ENCODE peak calls at places on chromosomes 4 and X, in seven cellular contexts. One of them, this sample, is unnamed.

GRCh38 chr4:126583509-126583908 is 1049.2 kb upstream of the INTU start:
- DNase-seq in pancreas: no peak
- DNase-seq in tibial nerve: no peak
- DNase-seq in A673: peak
- DNase-seq in uterus: no peak
- DNase-seq in fibroblast of lung: peak
- DNase-seq in foreskin keratinocyte: peak
- DNase-seq in this sample: no peak

GRCh38 chrX:3811331-3812311 is 98.2 kb upstream of the PRKX start:
- DNase-seq in pancreas: no peak
- DNase-seq in tibial nerve: no peak
- DNase-seq in A673: peak
- DNase-seq in uterus: peak
- DNase-seq in fibroblast of lung: peak
- DNase-seq in foreskin keratinocyte: no peak
- DNase-seq in this sample: no peak

GRCh38 chr4:5134620-5135019 is 83.3 kb downstream of the STK32B start:
- DNase-seq in pancreas: no peak
- DNase-seq in tibial nerve: no peak
- DNase-seq in A673: no peak
- DNase-seq in uterus: no peak
- DNase-seq in fibroblast of lung: no peak
- DNase-seq in foreskin keratinocyte: no peak
- DNase-seq in this sample: no peak

GRCh38 chr4:61923179-61923578 is 723.1 kb downstream of the ADGRL3 start:
- DNase-seq in pancreas: no peak
- DNase-seq in tibial nerve: no peak
- DNase-seq in A673: no peak
- DNase-seq in uterus: no peak
- DNase-seq in fibroblast of lung: no peak
- DNase-seq in foreskin keratinocyte: peak
- DNase-seq in this sample: no peak

GRCh38 chrX:15158736-15159406 is 111.0 kb downstream of the ASB9 start:
- DNase-seq in pancreas: no peak
- DNase-seq in tibial nerve: no peak
- DNase-seq in A673: no peak
- DNase-seq in uterus: no peak
- DNase-seq in fibroblast of lung: no peak
- DNase-seq in foreskin keratinocyte: peak
- DNase-seq in this sample: no peak

GRCh38 chrX:68947882-68948605 is 119.2 kb downstream of the EFNB1 start:
- DNase-seq in pancreas: no peak
- DNase-seq in tibial nerve: no peak
- DNase-seq in A673: no peak
- DNase-seq in uterus: no peak
- DNase-seq in fibroblast of lung: peak
- DNase-seq in foreskin keratinocyte: no peak
- DNase-seq in this sample: no peak

GRCh38 chr4:53987761-53988171 is 76.6 kb downstream of the CHIC2 start:
- DNase-seq in pancreas: no peak
- DNase-seq in tibial nerve: no peak
- DNase-seq in A673: no peak
- DNase-seq in uterus: no peak
- DNase-seq in fibroblast of lung: peak
- DNase-seq in foreskin keratinocyte: peak
- DNase-seq in this sample: no peak

GRCh38 chr4:30716671-30717207 is 3.4 kb upstream of the PCDH7 start:
- DNase-seq in pancreas: no peak
- DNase-seq in tibial nerve: no peak
- DNase-seq in A673: no peak
- DNase-seq in uterus: no peak
- DNase-seq in fibroblast of lung: peak
- DNase-seq in foreskin keratinocyte: no peak
- DNase-seq in this sample: peak

GRCh38 chr4:83054928-83055327 is 19.9 kb downstream of the COPS4 start:
- DNase-seq in pancreas: no peak
- DNase-seq in tibial nerve: no peak
- DNase-seq in A673: no peak
- DNase-seq in uterus: no peak
- DNase-seq in fibroblast of lung: peak
- DNase-seq in foreskin keratinocyte: no peak
- DNase-seq in this sample: no peak

GRCh38 chrX:130170752-130171445 is 863 bp upstream of the RAB33A start:
- DNase-seq in pancreas: no peak
- DNase-seq in tibial nerve: no peak
- DNase-seq in A673: peak
- DNase-seq in uterus: no peak
- DNase-seq in fibroblast of lung: no peak
- DNase-seq in foreskin keratinocyte: no peak
- DNase-seq in this sample: peak

GRCh38 chr4:16591867-16592266 is 306.6 kb downstream of the LDB2 start:
- DNase-seq in pancreas: no peak
- DNase-seq in tibial nerve: no peak
- DNase-seq in A673: no peak
- DNase-seq in uterus: peak
- DNase-seq in fibroblast of lung: peak
- DNase-seq in foreskin keratinocyte: no peak
- DNase-seq in this sample: peak

GRCh38 chr4:40234519-40235039 is 37.7 kb downstream of the RHOH start:
- DNase-seq in pancreas: no peak
- DNase-seq in tibial nerve: no peak
- DNase-seq in A673: no peak
- DNase-seq in uterus: no peak
- DNase-seq in fibroblast of lung: no peak
- DNase-seq in foreskin keratinocyte: no peak
- DNase-seq in this sample: no peak

GRCh38 chr4:64327237-64327636 is 82.0 kb downstream of the TECRL start:
- DNase-seq in pancreas: no peak
- DNase-seq in tibial nerve: no peak
- DNase-seq in A673: no peak
- DNase-seq in uterus: no peak
- DNase-seq in fibroblast of lung: no peak
- DNase-seq in foreskin keratinocyte: no peak
- DNase-seq in this sample: no peak

GRCh38 chr4:139243448-139244365 is 36.3 kb downstream of the MGARP start:
- DNase-seq in pancreas: no peak
- DNase-seq in tibial nerve: no peak
- DNase-seq in A673: no peak
- DNase-seq in uterus: no peak
- DNase-seq in fibroblast of lung: peak
- DNase-seq in foreskin keratinocyte: peak
- DNase-seq in this sample: no peak

GRCh38 chr4:124711469-124712416 is 789 bp downstream of the ANKRD50 start:
- DNase-seq in pancreas: peak
- DNase-seq in tibial nerve: peak
- DNase-seq in A673: peak
- DNase-seq in uterus: peak
- DNase-seq in fibroblast of lung: peak
- DNase-seq in foreskin keratinocyte: peak
- DNase-seq in this sample: peak

GRCh38 chr4:158949094-158949493 is 153.8 kb upstream of the RAPGEF2 start:
- DNase-seq in pancreas: no peak
- DNase-seq in tibial nerve: no peak
- DNase-seq in A673: no peak
- DNase-seq in uterus: no peak
- DNase-seq in fibroblast of lung: peak
- DNase-seq in foreskin keratinocyte: peak
- DNase-seq in this sample: no peak

GRCh38 chr4:85703098-85703497 is 228.1 kb downstream of the ARHGAP24 start:
- DNase-seq in pancreas: no peak
- DNase-seq in tibial nerve: no peak
- DNase-seq in A673: no peak
- DNase-seq in uterus: no peak
- DNase-seq in fibroblast of lung: no peak
- DNase-seq in foreskin keratinocyte: peak
- DNase-seq in this sample: no peak

GRCh38 chr4:109067509-109068205 is 234.8 kb downstream of the COL25A1 start:
- DNase-seq in pancreas: no peak
- DNase-seq in tibial nerve: peak
- DNase-seq in A673: peak
- DNase-seq in uterus: no peak
- DNase-seq in fibroblast of lung: peak
- DNase-seq in foreskin keratinocyte: no peak
- DNase-seq in this sample: no peak

GRCh38 chr4:56506110-56506705 is 617 bp downstream of the ARL9 start:
- DNase-seq in pancreas: no peak
- DNase-seq in tibial nerve: no peak
- DNase-seq in A673: peak
- DNase-seq in uterus: no peak
- DNase-seq in fibroblast of lung: peak
- DNase-seq in foreskin keratinocyte: no peak
- DNase-seq in this sample: no peak

GRCh38 chr4:114734581-114734980 is 136.0 kb downstream of the UGT8 start:
- DNase-seq in pancreas: no peak
- DNase-seq in tibial nerve: no peak
- DNase-seq in A673: no peak
- DNase-seq in uterus: no peak
- DNase-seq in fibroblast of lung: no peak
- DNase-seq in foreskin keratinocyte: peak
- DNase-seq in this sample: no peak

GRCh38 chr4:76198411-76199237 is 15.0 kb downstream of the SCARB2 start:
- DNase-seq in pancreas: peak
- DNase-seq in tibial nerve: peak
- DNase-seq in A673: peak
- DNase-seq in uterus: peak
- DNase-seq in fibroblast of lung: peak
- DNase-seq in foreskin keratinocyte: peak
- DNase-seq in this sample: peak

GRCh38 chr4:166501941-166502382 is 628.9 kb downstream of the TLL1 start:
- DNase-seq in pancreas: peak
- DNase-seq in tibial nerve: no peak
- DNase-seq in A673: peak
- DNase-seq in uterus: no peak
- DNase-seq in fibroblast of lung: peak
- DNase-seq in foreskin keratinocyte: no peak
- DNase-seq in this sample: no peak

GRCh38 chrX:119880552-119881437 is 9.2 kb downstream of the NDUFA1 start:
- DNase-seq in pancreas: no peak
- DNase-seq in tibial nerve: no peak
- DNase-seq in A673: peak
- DNase-seq in uterus: no peak
- DNase-seq in fibroblast of lung: peak
- DNase-seq in foreskin keratinocyte: peak
- DNase-seq in this sample: no peak

GRCh38 chrX:41116948-41117347 is 31.7 kb downstream of the USP9X start:
- DNase-seq in pancreas: no peak
- DNase-seq in tibial nerve: no peak
- DNase-seq in A673: peak
- DNase-seq in uterus: no peak
- DNase-seq in fibroblast of lung: no peak
- DNase-seq in foreskin keratinocyte: peak
- DNase-seq in this sample: no peak

GRCh38 chr4:139286186-139286698 is 6.2 kb upstream of the MGARP start:
- DNase-seq in pancreas: no peak
- DNase-seq in tibial nerve: no peak
- DNase-seq in A673: no peak
- DNase-seq in uterus: no peak
- DNase-seq in fibroblast of lung: no peak
- DNase-seq in foreskin keratinocyte: no peak
- DNase-seq in this sample: no peak

GRCh38 chr4:148923881-148924280 is 481.7 kb upstream of the NR3C2 start:
- DNase-seq in pancreas: no peak
- DNase-seq in tibial nerve: no peak
- DNase-seq in A673: no peak
- DNase-seq in uterus: no peak
- DNase-seq in fibroblast of lung: no peak
- DNase-seq in foreskin keratinocyte: no peak
- DNase-seq in this sample: no peak

GRCh38 chr4:148926861-148927260 is 484.6 kb upstream of the NR3C2 start:
- DNase-seq in pancreas: no peak
- DNase-seq in tibial nerve: no peak
- DNase-seq in A673: peak
- DNase-seq in uterus: no peak
- DNase-seq in fibroblast of lung: peak
- DNase-seq in foreskin keratinocyte: peak
- DNase-seq in this sample: no peak

DNA sequence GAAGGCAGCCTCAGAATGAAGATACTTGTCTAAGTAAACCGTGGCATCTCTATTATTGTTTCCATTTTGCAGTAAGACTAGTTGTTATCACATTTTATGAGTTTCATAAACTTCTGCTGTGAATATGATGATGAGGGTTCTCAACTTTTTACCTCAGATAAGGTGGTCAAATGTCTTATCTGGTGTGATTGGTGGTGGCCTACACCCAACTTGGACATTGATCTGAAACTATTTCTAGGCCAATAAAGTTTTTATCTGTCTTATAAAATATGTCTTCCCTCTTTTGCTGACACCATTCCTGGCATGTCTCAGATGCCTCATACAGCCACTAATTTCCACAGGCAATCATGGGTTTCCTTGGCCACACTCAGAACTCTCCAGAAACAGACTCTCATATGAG is 480.3 kb upstream of the NR3C2 start:
- DNase-seq in pancreas: no peak
- DNase-seq in tibial nerve: no peak
- DNase-seq in A673: no peak
- DNase-seq in uterus: no peak
- DNase-seq in fibroblast of lung: no peak
- DNase-seq in foreskin keratinocyte: no peak
- DNase-seq in this sample: no peak
- H3K27ac ChIP-seq in pancreas: no peak
- H3K27ac ChIP-seq in tibial nerve: no peak
- H3K27ac ChIP-seq in A673: no peak
- H3K27ac ChIP-seq in uterus: no peak
- H3K27ac ChIP-seq in fibroblast of lung: no peak
- H3K27ac ChIP-seq in foreskin keratinocyte: no peak
- H3K27ac ChIP-seq in this sample: no peak

GRCh38 chr4:3486556-3487270 is 23.6 kb downstream of the DOK7 start:
- DNase-seq in pancreas: no peak
- DNase-seq in tibial nerve: no peak
- DNase-seq in A673: no peak
- DNase-seq in uterus: no peak
- DNase-seq in fibroblast of lung: no peak
- DNase-seq in foreskin keratinocyte: no peak
- DNase-seq in this sample: no peak
- H3K27ac ChIP-seq in pancreas: no peak
- H3K27ac ChIP-seq in tibial nerve: no peak
- H3K27ac ChIP-seq in A673: no peak
- H3K27ac ChIP-seq in uterus: no peak
- H3K27ac ChIP-seq in fibroblast of lung: no peak
- H3K27ac ChIP-seq in foreskin keratinocyte: no peak
- H3K27ac ChIP-seq in this sample: no peak

DNA sequence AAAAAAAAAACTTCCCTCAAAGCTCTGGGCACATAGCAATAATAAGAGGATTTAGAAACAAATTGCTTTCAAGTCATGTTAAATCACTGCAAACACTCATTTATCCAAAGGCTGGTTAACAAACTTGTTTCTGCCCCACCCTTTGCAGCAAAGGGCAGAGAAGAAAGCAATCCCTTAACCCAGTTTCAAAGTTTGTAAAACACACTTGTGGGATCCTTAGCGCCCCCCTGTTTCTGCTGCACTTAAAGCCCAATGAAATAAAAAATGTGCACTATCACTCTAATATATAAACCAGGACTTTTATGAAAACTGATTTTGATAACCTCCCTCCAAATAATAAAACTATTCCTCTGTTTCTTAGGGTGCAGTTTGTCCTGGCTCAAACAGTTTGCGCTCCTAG is 3.3 kb upstream of the PCDH10 start:
- DNase-seq in pancreas: no peak
- DNase-seq in tibial nerve: no peak
- DNase-seq in A673: no peak
- DNase-seq in uterus: no peak
- DNase-seq in fibroblast of lung: no peak
- DNase-seq in foreskin keratinocyte: no peak
- DNase-seq in this sample: no peak
- H3K27ac ChIP-seq in pancreas: no peak
- H3K27ac ChIP-seq in tibial nerve: peak
- H3K27ac ChIP-seq in A673: no peak
- H3K27ac ChIP-seq in uterus: no peak
- H3K27ac ChIP-seq in fibroblast of lung: no peak
- H3K27ac ChIP-seq in foreskin keratinocyte: no peak
- H3K27ac ChIP-seq in this sample: peak

GRCh38 chrX:13791145-13791544 is 25.7 kb downstream of the GPM6B start:
- DNase-seq in pancreas: no peak
- DNase-seq in tibial nerve: no peak
- DNase-seq in A673: no peak
- DNase-seq in uterus: no peak
- DNase-seq in fibroblast of lung: no peak
- DNase-seq in foreskin keratinocyte: no peak
- DNase-seq in this sample: no peak
- H3K27ac ChIP-seq in pancreas: no peak
- H3K27ac ChIP-seq in tibial nerve: peak
- H3K27ac ChIP-seq in A673: no peak
- H3K27ac ChIP-seq in uterus: peak
- H3K27ac ChIP-seq in fibroblast of lung: no peak
- H3K27ac ChIP-seq in foreskin keratinocyte: no peak
- H3K27ac ChIP-seq in this sample: peak

This sample was measured in caudate nucleus.